ENCODE peak calls at places on chromosomes 6 and 20, in six cellular contexts. One of them, this sample, is unnamed. For H3K36me3, the result is how much of the 10 kb centered on the place peaks cover.

GRCh38 chr20:35307666-35308653 is 15.7 kb upstream of the FAM83C start:
- DNase-seq in A673: no peak
- DNase-seq in GM23338: no peak
- DNase-seq in pancreas: no peak
- DNase-seq in heart left ventricle: peak
- DNase-seq in naive thymus-derived CD4-positive, alpha-beta T cell: no peak
- DNase-seq in this sample: no peak

GRCh38 chr6:88360203-88360797 is 194.2 kb upstream of the CNR1 start:
- DNase-seq in A673: no peak
- DNase-seq in heart left ventricle: no peak
- DNase-seq in GM23338: no peak
- DNase-seq in pancreas: no peak
- DNase-seq in naive thymus-derived CD4-positive, alpha-beta T cell: no peak
- DNase-seq in this sample: no peak

GRCh38 chr6:87382861-87383260 is 24.9 kb upstream of the CFAP206 start:
- DNase-seq in pancreas: no peak
- DNase-seq in GM23338: no peak
- DNase-seq in heart left ventricle: no peak
- DNase-seq in naive thymus-derived CD4-positive, alpha-beta T cell: no peak
- DNase-seq in A673: no peak
- DNase-seq in this sample: no peak

GRCh38 chr20:34037121-34037520 is 43.4 kb downstream of the RALY start:
- DNase-seq in A673: no peak
- DNase-seq in heart left ventricle: no peak
- DNase-seq in GM23338: no peak
- DNase-seq in pancreas: no peak
- DNase-seq in naive thymus-derived CD4-positive, alpha-beta T cell: no peak
- DNase-seq in this sample: peak

GRCh38 chr20:15594296-15594695 is 979.0 kb downstream of the KIF16B start:
- DNase-seq in pancreas: peak
- DNase-seq in naive thymus-derived CD4-positive, alpha-beta T cell: no peak
- DNase-seq in GM23338: no peak
- DNase-seq in A673: no peak
- DNase-seq in heart left ventricle: no peak
- DNase-seq in this sample: no peak

GRCh38 chr6:87722831-87723726 is 21.0 kb upstream of the AKIRIN2 start:
- DNase-seq in pancreas: peak
- DNase-seq in A673: no peak
- DNase-seq in GM23338: peak
- DNase-seq in naive thymus-derived CD4-positive, alpha-beta T cell: no peak
- DNase-seq in heart left ventricle: peak
- DNase-seq in this sample: no peak

GRCh38 chr6:5339757-5340156 is 78.4 kb downstream of the FARS2 start:
- DNase-seq in GM23338: no peak
- DNase-seq in A673: no peak
- DNase-seq in naive thymus-derived CD4-positive, alpha-beta T cell: no peak
- DNase-seq in pancreas: no peak
- DNase-seq in heart left ventricle: no peak
- DNase-seq in this sample: no peak

GRCh38 chr20:957544-957943 is 41.4 kb upstream of the ANGPT4 start:
- DNase-seq in naive thymus-derived CD4-positive, alpha-beta T cell: no peak
- DNase-seq in A673: no peak
- DNase-seq in heart left ventricle: no peak
- DNase-seq in pancreas: no peak
- DNase-seq in GM23338: peak
- DNase-seq in this sample: no peak

GRCh38 chr20:38825901-38826625 is 20.6 kb downstream of the PPP1R16B start:
- DNase-seq in heart left ventricle: no peak
- DNase-seq in A673: peak
- DNase-seq in naive thymus-derived CD4-positive, alpha-beta T cell: no peak
- DNase-seq in GM23338: peak
- DNase-seq in pancreas: no peak
- DNase-seq in this sample: no peak

GRCh38 chr6:33915134-33915533 is 111.3 kb upstream of the MLN start:
- DNase-seq in A673: peak
- DNase-seq in GM23338: no peak
- DNase-seq in pancreas: no peak
- DNase-seq in naive thymus-derived CD4-positive, alpha-beta T cell: no peak
- DNase-seq in heart left ventricle: no peak
- DNase-seq in this sample: no peak

GRCh38 chr6:129321303-129321702 is 388.7 kb downstream of the ARHGAP18 start:
- DNase-seq in A673: no peak
- DNase-seq in pancreas: no peak
- DNase-seq in GM23338: peak
- DNase-seq in naive thymus-derived CD4-positive, alpha-beta T cell: no peak
- DNase-seq in heart left ventricle: no peak
- DNase-seq in this sample: no peak

GRCh38 chr6:43774776-43775583 is 5.0 kb downstream of the VEGFA start:
- DNase-seq in pancreas: peak
- DNase-seq in GM23338: peak
- DNase-seq in naive thymus-derived CD4-positive, alpha-beta T cell: peak
- DNase-seq in A673: peak
- DNase-seq in heart left ventricle: peak
- DNase-seq in this sample: peak

GRCh38 chr6:56851541-56852248 is 103.2 kb upstream of the BEND6 start:
- DNase-seq in heart left ventricle: peak
- DNase-seq in pancreas: peak
- DNase-seq in GM23338: peak
- DNase-seq in A673: peak
- DNase-seq in naive thymus-derived CD4-positive, alpha-beta T cell: no peak
- DNase-seq in this sample: no peak

GRCh38 chr6:114342826-114343781 is at the start of gene HS3ST5:
- DNase-seq in heart left ventricle: peak
- DNase-seq in naive thymus-derived CD4-positive, alpha-beta T cell: no peak
- DNase-seq in A673: peak
- DNase-seq in pancreas: peak
- DNase-seq in GM23338: peak
- DNase-seq in this sample: no peak

GRCh38 chr6:19731286-19731685 is 105.9 kb upstream of the ID4 start:
- DNase-seq in naive thymus-derived CD4-positive, alpha-beta T cell: no peak
- DNase-seq in heart left ventricle: no peak
- DNase-seq in pancreas: no peak
- DNase-seq in A673: no peak
- DNase-seq in GM23338: no peak
- DNase-seq in this sample: no peak

GRCh38 chr6:144284753-144285547 is at the start of gene UTRN:
- DNase-seq in A673: peak
- DNase-seq in pancreas: peak
- DNase-seq in GM23338: peak
- DNase-seq in naive thymus-derived CD4-positive, alpha-beta T cell: peak
- DNase-seq in heart left ventricle: peak
- DNase-seq in this sample: peak

GRCh38 chr6:13914346-13914745 is 10.4 kb upstream of the RNF182 start:
- DNase-seq in naive thymus-derived CD4-positive, alpha-beta T cell: no peak
- DNase-seq in heart left ventricle: no peak
- DNase-seq in A673: no peak
- DNase-seq in GM23338: no peak
- DNase-seq in pancreas: no peak
- DNase-seq in this sample: no peak

GRCh38 chr6:145904391-145904790 is 59.8 kb downstream of the SHPRH start:
- DNase-seq in A673: no peak
- DNase-seq in naive thymus-derived CD4-positive, alpha-beta T cell: no peak
- DNase-seq in heart left ventricle: no peak
- DNase-seq in pancreas: no peak
- DNase-seq in GM23338: no peak
- DNase-seq in this sample: no peak

GRCh38 chr6:53526000-53526399 is 18.9 kb downstream of the GCLC start:
- DNase-seq in GM23338: peak
- DNase-seq in naive thymus-derived CD4-positive, alpha-beta T cell: no peak
- DNase-seq in heart left ventricle: no peak
- DNase-seq in A673: no peak
- DNase-seq in pancreas: no peak
- DNase-seq in this sample: no peak

GRCh38 chr20:34876161-34877001 is at the start of gene ACSS2:
- DNase-seq in naive thymus-derived CD4-positive, alpha-beta T cell: peak
- DNase-seq in heart left ventricle: peak
- DNase-seq in GM23338: peak
- DNase-seq in pancreas: peak
- DNase-seq in A673: peak
- DNase-seq in this sample: peak

GRCh38 chr6:43120938-43121913 is 45.1 kb downstream of the PTK7 start:
- DNase-seq in naive thymus-derived CD4-positive, alpha-beta T cell: no peak
- DNase-seq in GM23338: no peak
- DNase-seq in heart left ventricle: no peak
- DNase-seq in A673: peak
- DNase-seq in pancreas: no peak
- DNase-seq in this sample: no peak

GRCh38 chr6:108966236-108966635 is 118.0 kb downstream of the ARMC2 start:
- DNase-seq in pancreas: no peak
- DNase-seq in naive thymus-derived CD4-positive, alpha-beta T cell: no peak
- DNase-seq in A673: no peak
- DNase-seq in heart left ventricle: no peak
- DNase-seq in GM23338: no peak
- DNase-seq in this sample: no peak

GRCh38 chr20:50595433-50595895 is 85.3 kb downstream of the PTPN1 start:
- DNase-seq in heart left ventricle: no peak
- DNase-seq in naive thymus-derived CD4-positive, alpha-beta T cell: no peak
- DNase-seq in pancreas: no peak
- DNase-seq in A673: no peak
- DNase-seq in GM23338: no peak
- DNase-seq in this sample: no peak

GRCh38 chr6:109662192-109662591 is 28.8 kb downstream of the AK9 start:
- DNase-seq in GM23338: no peak
- DNase-seq in naive thymus-derived CD4-positive, alpha-beta T cell: no peak
- DNase-seq in A673: no peak
- DNase-seq in pancreas: no peak
- DNase-seq in heart left ventricle: no peak
- DNase-seq in this sample: no peak

DNA sequence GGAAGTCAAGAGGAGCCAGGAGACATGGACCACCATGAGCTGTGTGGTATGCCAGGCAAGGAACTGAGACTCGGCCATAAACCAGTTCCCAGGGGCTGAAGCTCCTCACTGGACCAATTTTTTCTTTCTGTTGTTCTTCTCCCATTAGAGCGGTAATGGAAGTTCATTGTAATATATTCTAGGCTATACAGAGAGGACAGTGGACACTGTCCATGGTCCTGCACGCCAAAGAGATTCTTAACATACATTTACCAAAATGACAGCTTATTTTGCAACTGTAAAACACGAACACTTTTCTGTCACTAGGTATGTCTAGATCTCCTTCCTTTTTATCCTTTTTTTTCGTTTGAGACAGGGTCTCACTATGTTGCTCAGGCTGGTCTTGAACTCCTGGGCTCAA is 13.1 kb upstream of the DSN1 start:
- DNase-seq in pancreas: no peak
- DNase-seq in A673: no peak
- DNase-seq in naive thymus-derived CD4-positive, alpha-beta T cell: no peak
- DNase-seq in heart left ventricle: no peak
- DNase-seq in GM23338: no peak
- DNase-seq in this sample: no peak
- H3K27ac ChIP-seq in pancreas: no peak
- H3K27ac ChIP-seq in A673: no peak
- H3K27ac ChIP-seq in naive thymus-derived CD4-positive, alpha-beta T cell: no peak
- H3K27ac ChIP-seq in heart left ventricle: no peak
- H3K27ac ChIP-seq in GM23338: no peak
- H3K27ac ChIP-seq in this sample: no peak

GRCh38 chr6:157887892-157888291 is 64.8 kb downstream of the SNX9 start:
- DNase-seq in heart left ventricle: no peak
- DNase-seq in A673: no peak
- DNase-seq in GM23338: no peak
- DNase-seq in pancreas: no peak
- DNase-seq in naive thymus-derived CD4-positive, alpha-beta T cell: no peak
- DNase-seq in this sample: no peak
- H3K36me3 ChIP-seq in heart left ventricle: under half
- H3K36me3 ChIP-seq in A673: under half
- H3K36me3 ChIP-seq in GM23338: under half
- H3K36me3 ChIP-seq in pancreas: under half
- H3K36me3 ChIP-seq in naive thymus-derived CD4-positive, alpha-beta T cell: under half
- H3K36me3 ChIP-seq in this sample: under half

GRCh38 chr6:84422380-84422968 is 195.0 kb upstream of the CEP162 start:
- DNase-seq in heart left ventricle: peak
- DNase-seq in GM23338: peak
- DNase-seq in A673: peak
- DNase-seq in naive thymus-derived CD4-positive, alpha-beta T cell: no peak
- DNase-seq in pancreas: peak
- DNase-seq in this sample: no peak
- H3K4me3 ChIP-seq in heart left ventricle: no peak
- H3K4me3 ChIP-seq in GM23338: no peak
- H3K4me3 ChIP-seq in A673: no peak
- H3K4me3 ChIP-seq in naive thymus-derived CD4-positive, alpha-beta T cell: no peak
- H3K4me3 ChIP-seq in pancreas: no peak
- H3K4me3 ChIP-seq in this sample: no peak

GRCh38 chr6:136437246-136437645 is 113.0 kb downstream of the MAP7 start:
- DNase-seq in pancreas: no peak
- DNase-seq in heart left ventricle: no peak
- DNase-seq in GM23338: no peak
- DNase-seq in A673: no peak
- DNase-seq in naive thymus-derived CD4-positive, alpha-beta T cell: no peak
- DNase-seq in this sample: no peak

GRCh38 chr6:136439514-136440186 is 110.6 kb downstream of the MAP7 start:
- DNase-seq in naive thymus-derived CD4-positive, alpha-beta T cell: no peak
- DNase-seq in heart left ventricle: no peak
- DNase-seq in A673: no peak
- DNase-seq in GM23338: no peak
- DNase-seq in pancreas: peak
- DNase-seq in this sample: no peak

GRCh38 chr6:136440187-136440582 is 110.0 kb downstream of the MAP7 start:
- DNase-seq in GM23338: no peak
- DNase-seq in A673: no peak
- DNase-seq in pancreas: no peak
- DNase-seq in heart left ventricle: no peak
- DNase-seq in naive thymus-derived CD4-positive, alpha-beta T cell: no peak
- DNase-seq in this sample: no peak

GRCh38 chr6:136438445-136438844 is 111.8 kb downstream of the MAP7 start:
- DNase-seq in heart left ventricle: no peak
- DNase-seq in naive thymus-derived CD4-positive, alpha-beta T cell: no peak
- DNase-seq in pancreas: no peak
- DNase-seq in A673: no peak
- DNase-seq in GM23338: no peak
- DNase-seq in this sample: no peak

DNA sequence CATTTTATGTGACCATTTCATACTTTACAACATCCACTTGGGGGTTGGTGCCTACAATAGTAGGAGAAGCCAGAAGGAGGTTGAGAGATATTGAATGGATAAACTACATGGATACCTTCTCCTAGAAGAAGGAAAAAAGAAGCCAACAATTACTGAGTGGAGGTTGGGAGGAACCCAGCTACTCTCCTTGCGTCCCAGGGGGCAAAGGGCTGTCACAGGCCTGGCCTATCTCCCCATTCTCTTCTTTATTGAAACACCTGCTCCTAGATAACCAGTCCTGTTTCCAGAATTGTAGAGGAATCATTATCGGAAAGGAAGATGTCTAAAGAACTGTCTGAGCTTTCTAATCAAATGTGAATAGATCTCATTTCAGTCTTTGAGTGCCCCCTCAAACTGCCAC is 115.1 kb downstream of the MAP7 start:
- DNase-seq in GM23338: no peak
- DNase-seq in A673: no peak
- DNase-seq in heart left ventricle: no peak
- DNase-seq in naive thymus-derived CD4-positive, alpha-beta T cell: no peak
- DNase-seq in pancreas: no peak
- DNase-seq in this sample: no peak
- H3K27ac ChIP-seq in GM23338: peak
- H3K27ac ChIP-seq in A673: no peak
- H3K27ac ChIP-seq in heart left ventricle: no peak
- H3K27ac ChIP-seq in naive thymus-derived CD4-positive, alpha-beta T cell: no peak
- H3K27ac ChIP-seq in pancreas: no peak
- H3K27ac ChIP-seq in this sample: no peak